ENCODE peak calls at places on chromosomes 12 and 14, in seven cellular contexts. H, F, J, Z, E, Q and L are unnamed samples.

GRCh38 chr12:40969796-40970195 is 218.3 kb upstream of the PDZRN4 start:
- DNase-seq in Q (no peak), E (no peak), J (no peak), H (no peak), F (no peak), Z (no peak), L (no peak)

GRCh38 chr12:118064608-118065007 is 3.6 kb upstream of the WSB2 start:
- DNase-seq in Q (peak; percentile 14), H (no peak), F (no peak), E (no peak), Z (no peak), J (no peak), L (no peak)

GRCh38 chr14:95838862-95839261 is 37.8 kb upstream of the TUNAR start:
- DNase-seq in Z (no peak), H (no peak), J (no peak), E (no peak), F (no peak), Q (no peak), L (no peak)

GRCh38 chr12:58465418-58465817 is 454.9 kb downstream of the LRIG3 start:
- DNase-seq in F (no peak), Q (peak; percentile 47), Z (no peak), E (no peak), J (no peak), H (peak; percentile 22), L (no peak)

GRCh38 chr14:74739293-74740030 is 23.7 kb upstream of the YLPM1 start:
- DNase-seq in F (no peak), J (no peak), E (peak; percentile 3), H (no peak), Z (no peak), Q (peak; percentile 14), L (no peak)

GRCh38 chr12:12837025-12837872 is 24.1 kb downstream of the DDX47 start:
- DNase-seq in H (peak; percentile 83), E (peak; percentile 83), J (peak; percentile 71), F (peak; percentile 79), Q (peak; percentile 90), Z (peak; percentile 58), L (peak; percentile 68)

GRCh38 chr12:30507576-30507975 is 188.1 kb downstream of the IPO8 start:
- DNase-seq in F (no peak), J (no peak), Z (no peak), Q (no peak), H (no peak), E (no peak), L (no peak)

GRCh38 chr14:34064349-34064748 is 113.5 kb upstream of the EGLN3 start:
- DNase-seq in Q (peak; percentile 86), Z (no peak), H (peak; percentile 72), J (no peak), E (peak; percentile 69), F (peak; percentile 68), L (peak; percentile 76)

GRCh38 chr14:67461341-67461985 is 27.1 kb downstream of the TMEM229B start:
- DNase-seq in Q (peak; percentile 8), J (no peak), E (peak; percentile 69), H (peak; percentile 46), F (no peak), Z (no peak), L (no peak)

DNA sequence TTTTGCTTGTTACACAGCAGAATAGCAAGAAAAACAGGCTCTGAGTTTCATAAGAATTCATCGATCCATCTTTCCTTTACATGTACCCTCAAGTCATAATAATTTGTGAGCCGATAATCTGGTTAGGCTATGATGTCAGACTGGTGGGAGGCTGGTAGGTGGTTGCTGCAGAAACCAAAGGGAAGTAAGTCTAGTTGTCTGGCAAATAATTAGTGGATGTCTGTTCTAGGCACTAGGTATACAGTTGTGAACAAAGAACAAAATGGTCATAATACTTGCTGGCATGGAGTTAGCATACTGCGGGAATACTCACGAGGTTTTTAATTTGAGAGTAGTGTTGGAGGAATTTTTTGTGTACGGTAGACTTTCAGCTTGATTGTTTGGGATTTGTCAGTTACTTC is 8.8 kb downstream of the SUSD6 start:
- DNase-seq in J (no peak), Q (no peak), Z (no peak), F (no peak), H (no peak), E (no peak), L (no peak)
- TF ChIP-seq CTCF in J (no peak), Q (no peak), Z (no peak), F (no peak), H (no peak), E (no peak), L (no peak)

DNA sequence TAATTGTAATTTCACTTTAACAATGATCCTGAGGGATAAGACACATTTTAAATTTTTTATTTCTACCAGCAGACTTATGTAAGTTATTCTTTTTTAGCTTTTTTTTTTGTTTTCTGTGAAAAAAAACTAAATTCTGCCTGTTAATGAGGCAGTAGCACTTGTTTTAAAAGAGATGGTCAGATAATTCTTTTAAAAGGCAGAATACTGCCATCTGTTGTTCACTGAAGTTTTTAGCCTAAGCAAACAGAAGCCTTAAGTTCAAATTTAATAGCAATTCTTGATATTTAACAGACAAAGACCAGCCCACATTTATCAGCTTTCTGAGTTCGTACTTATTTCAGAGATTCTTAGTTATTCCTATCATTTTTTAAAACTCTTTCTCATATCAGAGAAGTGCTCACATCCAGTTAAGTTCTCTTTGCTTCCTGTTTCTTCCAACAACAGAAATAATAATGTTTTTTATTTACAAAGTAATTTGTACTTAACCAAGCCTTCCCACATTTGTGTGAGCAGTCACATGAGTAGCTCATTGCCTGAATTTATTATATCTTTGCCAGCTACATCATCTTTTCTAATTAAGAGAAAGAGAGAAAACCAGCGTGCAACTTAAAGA is 93.4 kb upstream of the SLCO1C1 start:
- DNase-seq in Z (no peak), Q (peak; percentile 60), F (peak; percentile 80), E (peak; percentile 80), J (no peak), H (peak; percentile 81), L (peak; percentile 53)
- TF ChIP-seq CTCF in Z (peak; percentile 18), Q (peak; percentile 46), F (no peak), E (peak; percentile 58), J (peak; percentile 45), H (peak; percentile 41), L (peak; percentile 27)

DNA sequence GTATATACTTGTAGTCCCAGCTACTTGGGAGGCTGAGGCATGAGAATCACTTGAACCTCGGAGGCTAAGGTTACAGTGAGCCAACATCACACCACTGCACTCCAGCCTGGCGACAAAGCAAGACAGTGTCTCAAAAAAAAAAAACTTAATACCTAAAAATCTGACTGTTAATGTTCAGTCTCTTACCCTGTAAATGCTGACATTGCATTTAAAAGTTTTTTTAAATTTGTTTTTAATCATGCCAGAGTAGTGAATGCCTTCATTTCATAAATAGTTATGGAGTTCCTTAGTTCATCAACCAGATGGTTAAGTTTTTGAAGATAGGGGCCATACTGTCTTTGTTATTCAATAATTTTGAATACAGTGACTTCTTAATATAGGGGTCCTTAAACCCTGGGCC is 21.2 kb downstream of the CAND1 start:
- DNase-seq in Q (no peak), Z (no peak), E (no peak), F (no peak), J (no peak), H (no peak), L (no peak)
- TF ChIP-seq CTCF in Q (no peak), Z (no peak), E (no peak), F (no peak), J (no peak), H (no peak), L (no peak)

DNA sequence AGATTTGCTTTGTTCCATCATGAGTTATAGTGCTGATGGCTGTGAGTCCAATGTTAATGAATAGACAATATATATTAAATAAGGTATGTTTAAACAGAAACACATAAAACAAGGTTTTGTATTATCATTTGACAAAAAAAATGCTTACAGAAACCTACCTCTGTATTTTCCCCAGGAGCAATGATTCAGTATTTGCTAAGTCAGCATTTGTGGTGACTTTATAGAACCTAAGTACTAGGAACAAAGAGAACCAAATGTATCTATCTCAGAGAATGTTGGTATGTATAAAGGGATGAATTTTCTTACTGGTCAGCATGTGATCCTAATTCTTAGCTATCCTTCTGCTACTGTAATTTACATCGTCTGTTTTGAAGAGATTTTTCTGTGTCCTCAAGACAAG is 421.5 kb upstream of the SEL1L start:
- DNase-seq in Z (no peak), E (no peak), Q (no peak), F (no peak), J (no peak), H (no peak), L (no peak)
- TF ChIP-seq CTCF in Z (no peak), E (no peak), Q (no peak), F (no peak), J (no peak), H (no peak), L (no peak)

GRCh38 chr12:126537961-126538530 is 1472.8 kb downstream of the AACS start:
- DNase-seq in Z (no peak), Q (no peak), J (no peak), E (no peak), F (no peak), H (no peak), L (peak; percentile 49)
- TF ChIP-seq CTCF in Z (no peak), Q (no peak), J (no peak), E (no peak), F (no peak), H (no peak), L (no peak)